ENCODE peak calls at places on chromosomes 12 and 14, in six cellular contexts. O, S, N, Q, K and C are unnamed samples.

GRCh38 chr14:69692542-69693053 is 74.3 kb upstream of the SRSF5 start:
- DNase-seq in O (no peak), S (no peak), N (peak; percentile 18), Q (no peak), K (no peak), C (no peak)

GRCh38 chr12:49557917-49558215 is 10.1 kb downstream of the MCRS1 start:
- DNase-seq in O (no peak), S (peak; percentile 58), N (no peak), Q (no peak), K (no peak), C (no peak)

GRCh38 chr14:93120522-93120921 is 4.8 kb upstream of the ITPK1 start:
- DNase-seq in O (peak; percentile 76), S (no peak), N (no peak), Q (no peak), K (no peak), C (no peak)

GRCh38 chr14:105299654-105300541 is 903 bp downstream of the BRF1 start:
- DNase-seq in O (peak; percentile 37), S (no peak), N (peak; percentile 14), Q (no peak), K (no peak), C (no peak)

GRCh38 chr12:55972045-55972843 is 1.6 kb upstream of the RAB5B start:
- DNase-seq in O (no peak), S (peak; percentile 39), N (no peak), Q (peak; percentile 41), K (no peak), C (peak; percentile 60)

GRCh38 chr12:89098390-89099102 is 253.8 kb downstream of the DUSP6 start:
- DNase-seq in O (no peak), S (no peak), N (no peak), Q (no peak), K (no peak), C (no peak)

GRCh38 chr14:90263748-90264449 is 7.5 kb downstream of the PSMC1 start:
- DNase-seq in O (no peak), S (no peak), N (no peak), Q (no peak), K (no peak), C (no peak)

GRCh38 chr14:91417983-91418386 is 365 bp upstream of the CCDC88C start:
- DNase-seq in O (peak; percentile 82), S (peak; percentile 72), N (no peak), Q (peak; percentile 67), K (no peak), C (peak; percentile 39)

GRCh38 chr12:57129311-57130288 is 1.3 kb downstream of the LRP1 start:
- DNase-seq in O (peak; percentile 54), S (no peak), N (no peak), Q (no peak), K (no peak), C (no peak)

GRCh38 chr12:26090853-26091510 is 33.9 kb downstream of the BHLHE41 start:
- DNase-seq in O (no peak), S (no peak), N (no peak), Q (no peak), K (no peak), C (peak; percentile 7)

GRCh38 chr14:23299558-23299957 is 3.1 kb downstream of the PPP1R3E start:
- DNase-seq in O (peak; percentile 45), S (peak; percentile 75), N (peak; percentile 46), Q (peak; percentile 26), K (no peak), C (peak; percentile 87)

GRCh38 chr14:74945852-74946658 is 9.3 kb downstream of the PGF start:
- DNase-seq in O (peak; percentile 78), S (peak; percentile 68), N (peak; percentile 69), Q (peak; percentile 86), K (no peak), C (peak; percentile 84)

GRCh38 chr12:93146278-93146939 is 217.3 kb upstream of the EEA1 start:
- DNase-seq in O (no peak), S (no peak), N (peak; percentile 65), Q (no peak), K (no peak), C (no peak)

GRCh38 chr12:109810954-109811623 is 22.1 kb downstream of the TRPV4 start:
- DNase-seq in O (no peak), S (no peak), N (no peak), Q (no peak), K (no peak), C (no peak)

GRCh38 chr12:55707841-55708694 is at the start of gene ITGA7:
- DNase-seq in O (peak; percentile 41), S (no peak), N (no peak), Q (peak; percentile 71), K (no peak), C (no peak)

GRCh38 chr12:69007858-69008314 is 74.9 kb upstream of the CPM start:
- DNase-seq in O (no peak), S (no peak), N (no peak), Q (no peak), K (no peak), C (no peak)

GRCh38 chr12:75571204-75571603 is 59.8 kb upstream of the KRR1 start:
- DNase-seq in O (no peak), S (no peak), N (peak; percentile 86), Q (no peak), K (no peak), C (peak; percentile 40)

GRCh38 chr12:5770727-5771126 is 174.3 kb downstream of the ANO2 start:
- DNase-seq in O (no peak), S (no peak), N (no peak), Q (no peak), K (no peak), C (no peak)

GRCh38 chr12:58523360-58523759 is 396.9 kb downstream of the LRIG3 start:
- DNase-seq in O (no peak), S (no peak), N (no peak), Q (no peak), K (no peak), C (no peak)

GRCh38 chr12:56188786-56189335 is 422 bp downstream of the SMARCC2 start:
- DNase-seq in O (no peak), S (no peak), N (peak; percentile 18), Q (peak; percentile 61), K (no peak), C (no peak)

GRCh38 chr14:97499790-97500481 is 702.8 kb downstream of the VRK1 start:
- DNase-seq in O (no peak), S (no peak), N (no peak), Q (no peak), K (no peak), C (no peak)

GRCh38 chr14:71711619-71712018 is 220.6 kb upstream of the RGS6 start:
- DNase-seq in O (no peak), S (no peak), N (peak; percentile 79), Q (no peak), K (no peak), C (no peak)

GRCh38 chr12:106753526-106753925 is 21.0 kb upstream of the RIC8B start:
- DNase-seq in O (peak; percentile 31), S (no peak), N (no peak), Q (no peak), K (peak; percentile 67), C (no peak)

GRCh38 chr12:1797011-1797901 is 23.1 kb upstream of the LRTM2 start:
- DNase-seq in O (peak; percentile 86), S (no peak), N (no peak), Q (no peak), K (no peak), C (no peak)
- TF ChIP-seq MYC in O (no peak), S (no peak), N (no peak), Q (no peak), K (no peak), C (no peak)

GRCh38 chr12:131075611-131076010 is 121.9 kb downstream of the ADGRD1 start:
- DNase-seq in O (no peak), S (no peak), N (no peak), Q (no peak), K (no peak), C (no peak)
- TF ChIP-seq MYC in O (no peak), S (no peak), N (no peak), Q (no peak), K (no peak), C (no peak)

GRCh38 chr14:53515264-53515663 is 362.1 kb upstream of the DDHD1 start:
- DNase-seq in O (no peak), S (no peak), N (no peak), Q (no peak), K (no peak), C (no peak)

GRCh38 chr14:53520529-53520928 is 367.4 kb upstream of the DDHD1 start:
- DNase-seq in O (no peak), S (no peak), N (no peak), Q (no peak), K (no peak), C (no peak)

GRCh38 chr14:53516261-53516774 is 363.2 kb upstream of the DDHD1 start:
- DNase-seq in O (no peak), S (no peak), N (no peak), Q (no peak), K (no peak), C (no peak)

GRCh38 chr14:53519137-53519536 is 366.0 kb upstream of the DDHD1 start:
- DNase-seq in O (no peak), S (no peak), N (no peak), Q (no peak), K (no peak), C (no peak)

DNA sequence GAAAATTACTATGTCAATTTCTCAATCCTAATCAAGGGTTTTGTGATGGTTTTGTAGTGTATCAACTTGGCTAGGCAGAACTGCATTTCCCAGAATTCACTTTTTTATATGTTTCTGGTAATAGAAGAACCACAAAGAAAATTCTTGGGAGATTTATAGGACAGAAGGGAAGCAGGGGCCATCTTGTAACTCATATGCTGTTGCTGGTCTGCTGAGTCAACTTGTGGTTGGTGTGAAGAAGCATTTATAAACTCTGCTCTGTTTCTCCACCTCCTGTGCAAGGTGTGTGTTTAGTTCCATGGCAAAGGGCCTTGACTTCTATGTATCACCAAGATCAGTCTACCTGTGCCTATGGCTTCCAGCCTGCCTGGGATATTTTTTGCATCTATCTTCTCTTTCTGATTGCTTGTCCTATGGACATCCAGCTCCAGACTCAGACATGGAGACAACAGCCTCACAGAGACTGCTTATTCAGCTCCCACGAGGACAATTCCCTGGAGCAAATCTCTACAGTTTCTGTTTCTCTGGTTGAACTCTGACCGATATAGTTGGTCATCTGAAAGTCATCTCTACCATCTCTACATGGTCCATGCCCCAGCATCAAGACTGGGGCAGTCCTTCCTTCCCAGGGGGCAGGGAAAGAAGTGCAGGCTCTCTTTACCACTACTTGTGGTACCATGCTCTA is 364.3 kb upstream of the DDHD1 start:
- DNase-seq in O (no peak), S (no peak), N (no peak), Q (no peak), K (no peak), C (no peak)
- TF ChIP-seq MYC in O (no peak), S (no peak), N (no peak), Q (no peak), K (no peak), C (no peak)

DNA sequence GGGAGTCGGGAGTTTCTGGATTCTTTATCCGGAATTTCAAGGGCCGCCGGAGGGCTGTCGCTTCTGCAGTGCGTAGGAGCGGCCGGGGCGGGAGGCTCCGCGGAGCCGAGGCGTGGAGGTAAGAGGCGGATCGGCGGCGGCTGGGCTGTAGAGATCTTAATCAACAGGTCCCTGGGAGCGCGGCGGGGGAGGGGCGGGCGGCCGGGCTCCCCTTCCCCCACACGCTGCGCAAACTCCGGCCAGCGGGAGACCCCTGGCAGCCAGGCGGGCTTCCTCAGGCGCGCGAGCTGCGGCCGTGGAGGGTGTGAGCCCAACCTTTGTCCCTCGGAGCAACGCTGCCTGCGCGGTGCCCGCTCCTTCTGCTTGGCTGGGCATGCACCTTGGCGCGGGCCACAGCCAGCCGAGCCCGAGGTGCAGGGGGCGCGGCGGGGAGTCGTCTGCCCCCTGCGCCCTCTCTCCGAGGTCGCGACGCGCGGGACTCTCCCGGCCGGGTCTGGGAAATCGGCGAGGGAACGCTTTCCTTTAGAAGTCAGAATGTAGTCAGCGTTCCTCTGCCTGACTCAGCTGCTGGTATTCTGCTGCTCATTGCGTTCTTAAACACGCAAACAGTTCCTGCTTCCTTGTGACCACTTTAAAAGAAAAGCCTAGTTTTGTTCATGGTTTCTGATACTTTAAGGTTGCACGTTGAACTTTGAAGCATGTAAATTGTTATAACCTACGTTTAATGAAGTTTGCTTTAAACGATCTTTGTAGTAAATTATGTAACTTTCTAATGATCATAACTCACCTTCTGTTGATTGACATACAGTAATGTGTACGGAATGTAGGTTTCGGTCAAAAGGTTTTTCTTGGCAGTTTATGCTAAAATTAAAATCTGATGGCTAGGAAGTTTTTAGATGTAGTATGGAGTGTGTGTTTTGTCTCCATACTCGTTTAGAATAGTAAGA is at the start of gene PALS1:
- DNase-seq in O (no peak), S (peak; percentile 77), N (peak; percentile 85), Q (peak; percentile 24), K (peak; percentile 19), C (peak; percentile 62)
- TF ChIP-seq MYC in O (no peak), S (no peak), N (no peak), Q (no peak), K (peak; percentile 50), C (peak; percentile 68)